ENCODE peak calls at places on chromosomes 13 and 19, in five cellular contexts. Y, H, I, K and B are unnamed samples.

GRCh38 chr13:77448689-77449088 is 86.8 kb upstream of the SCEL start:
- DNase-seq in I (no peak), Y (no peak), H (peak), K (no peak), B (no peak)

GRCh38 chr13:94249512-94249911 is 230.0 kb downstream of the DCT start:
- DNase-seq in H (no peak), I (no peak), Y (no peak), K (no peak), B (peak)

GRCh38 chr19:10152100-10152499 is 32.4 kb upstream of the EIF3G start:
- DNase-seq in I (no peak), Y (no peak), H (no peak), K (no peak), B (no peak)

GRCh38 chr19:572891-573825 is 762 bp downstream of the BSG start:
- DNase-seq in I (no peak), Y (no peak), K (no peak), H (no peak), B (peak)

GRCh38 chr19:35973487-35973886 is 21.5 kb upstream of the SDHAF1 start:
- DNase-seq in H (no peak), Y (no peak), K (no peak), I (no peak), B (no peak)

GRCh38 chr19:2503521-2504109 is 27.7 kb downstream of the GADD45B start:
- DNase-seq in H (no peak), Y (peak), I (no peak), K (peak), B (no peak)

GRCh38 chr19:7808108-7808507 is 21.9 kb upstream of the EVI5L start:
- DNase-seq in I (no peak), K (no peak), Y (no peak), H (no peak), B (no peak)

GRCh38 chr19:17234911-17235617 is 9.0 kb downstream of the OCEL1 start:
- DNase-seq in H (peak), Y (peak), I (no peak), K (no peak), B (peak)

GRCh38 chr13:89554801-89555200 is 1792.7 kb upstream of the MIR17HG start:
- DNase-seq in K (no peak), Y (no peak), H (no peak), I (no peak), B (no peak)

GRCh38 chr13:36090592-36090991 is 40.6 kb downstream of the DCLK1 start:
- DNase-seq in H (no peak), Y (no peak), K (no peak), I (no peak), B (no peak)

GRCh38 chr13:114173753-114174152 is 5.3 kb upstream of the CFAP97D2 start:
- DNase-seq in H (no peak), K (no peak), Y (no peak), I (no peak), B (no peak)

GRCh38 chr13:105961438-105961837 is 574.0 kb downstream of the EFNB2 start:
- DNase-seq in Y (no peak), K (no peak), I (no peak), H (no peak), B (no peak)

GRCh38 chr13:42876270-42876714 is 94.9 kb downstream of the FAM216B start:
- DNase-seq in I (no peak), H (no peak), Y (no peak), K (no peak), B (no peak)

GRCh38 chr13:107843281-107843680 is 372.1 kb downstream of the LIG4 start:
- DNase-seq in K (no peak), I (no peak), H (no peak), Y (no peak), B (no peak)

GRCh38 chr13:33015791-33016323 is 366 bp upstream of the KL start:
- DNase-seq in I (no peak), H (no peak), Y (no peak), K (no peak), B (peak)

GRCh38 chr13:101150998-101151397 is 265.3 kb downstream of the NALCN start:
- DNase-seq in K (no peak), H (peak), Y (no peak), I (no peak), B (no peak)